ENCODE peak calls at places on chromosomes 7 and 10, in ten cellular contexts. One of them, this sample, is unnamed.

GRCh38 chr7:13115157-13115772 is 427.8 kb downstream of the ARL4A start:
- DNase-seq in NCI-H1694: no peak
- DNase-seq in amniotic epithelial cell: peak
- DNase-seq in IMR-90: peak
- DNase-seq in activated CD4-positive, CD25-positive, alpha-beta regulatory T cell: no peak
- DNase-seq in NCI-H82: peak
- DNase-seq in fibroblast of the conjunctiva: no peak
- DNase-seq in fibroblast of lung: peak
- DNase-seq in stimulated activated CD4-positive, alpha-beta T cell treated with anti-CD3 and anti-CD28 coated beads, Interleukin-2, amount 100 ng/mL, for 48 hours: no peak
- DNase-seq in dermis microvascular lymphatic vessel endothelial cell: peak
- DNase-seq in this sample: peak

GRCh38 chr10:70763567-70763966 is 21.6 kb downstream of the TBATA start:
- DNase-seq in NCI-H1694: no peak
- DNase-seq in amniotic epithelial cell: no peak
- DNase-seq in IMR-90: no peak
- DNase-seq in activated CD4-positive, CD25-positive, alpha-beta regulatory T cell: no peak
- DNase-seq in NCI-H82: no peak
- DNase-seq in fibroblast of the conjunctiva: no peak
- DNase-seq in fibroblast of lung: no peak
- DNase-seq in stimulated activated CD4-positive, alpha-beta T cell treated with anti-CD3 and anti-CD28 coated beads, Interleukin-2, amount 100 ng/mL, for 48 hours: no peak
- DNase-seq in dermis microvascular lymphatic vessel endothelial cell: no peak
- DNase-seq in this sample: no peak

GRCh38 chr7:1321411-1322239 is 89.0 kb downstream of the UNCX start:
- DNase-seq in NCI-H1694: no peak
- DNase-seq in amniotic epithelial cell: no peak
- DNase-seq in IMR-90: no peak
- DNase-seq in activated CD4-positive, CD25-positive, alpha-beta regulatory T cell: no peak
- DNase-seq in NCI-H82: no peak
- DNase-seq in fibroblast of the conjunctiva: no peak
- DNase-seq in fibroblast of lung: no peak
- DNase-seq in stimulated activated CD4-positive, alpha-beta T cell treated with anti-CD3 and anti-CD28 coated beads, Interleukin-2, amount 100 ng/mL, for 48 hours: no peak
- DNase-seq in dermis microvascular lymphatic vessel endothelial cell: no peak
- DNase-seq in this sample: no peak

GRCh38 chr7:116582164-116582732 is 57.4 kb downstream of the CAV1 start:
- DNase-seq in NCI-H1694: no peak
- DNase-seq in amniotic epithelial cell: peak
- DNase-seq in IMR-90: peak
- DNase-seq in activated CD4-positive, CD25-positive, alpha-beta regulatory T cell: no peak
- DNase-seq in NCI-H82: no peak
- DNase-seq in fibroblast of the conjunctiva: no peak
- DNase-seq in fibroblast of lung: peak
- DNase-seq in stimulated activated CD4-positive, alpha-beta T cell treated with anti-CD3 and anti-CD28 coated beads, Interleukin-2, amount 100 ng/mL, for 48 hours: no peak
- DNase-seq in dermis microvascular lymphatic vessel endothelial cell: peak
- DNase-seq in this sample: no peak

GRCh38 chr7:149197675-149198074 is 2.3 kb downstream of the ZNF282 start:
- DNase-seq in NCI-H1694: no peak
- DNase-seq in amniotic epithelial cell: no peak
- DNase-seq in IMR-90: no peak
- DNase-seq in activated CD4-positive, CD25-positive, alpha-beta regulatory T cell: no peak
- DNase-seq in NCI-H82: no peak
- DNase-seq in fibroblast of the conjunctiva: no peak
- DNase-seq in fibroblast of lung: no peak
- DNase-seq in stimulated activated CD4-positive, alpha-beta T cell treated with anti-CD3 and anti-CD28 coated beads, Interleukin-2, amount 100 ng/mL, for 48 hours: no peak
- DNase-seq in dermis microvascular lymphatic vessel endothelial cell: no peak
- DNase-seq in this sample: no peak

GRCh38 chr7:134343136-134343535 is 26.4 kb upstream of the SLC35B4 start:
- DNase-seq in NCI-H1694: no peak
- DNase-seq in amniotic epithelial cell: no peak
- DNase-seq in IMR-90: no peak
- DNase-seq in activated CD4-positive, CD25-positive, alpha-beta regulatory T cell: no peak
- DNase-seq in NCI-H82: no peak
- DNase-seq in fibroblast of the conjunctiva: no peak
- DNase-seq in fibroblast of lung: no peak
- DNase-seq in stimulated activated CD4-positive, alpha-beta T cell treated with anti-CD3 and anti-CD28 coated beads, Interleukin-2, amount 100 ng/mL, for 48 hours: no peak
- DNase-seq in dermis microvascular lymphatic vessel endothelial cell: no peak
- DNase-seq in this sample: no peak

GRCh38 chr10:45377321-45377720 is 3.3 kb downstream of the ALOX5 start:
- DNase-seq in NCI-H1694: no peak
- DNase-seq in amniotic epithelial cell: no peak
- DNase-seq in IMR-90: no peak
- DNase-seq in activated CD4-positive, CD25-positive, alpha-beta regulatory T cell: no peak
- DNase-seq in NCI-H82: no peak
- DNase-seq in fibroblast of the conjunctiva: no peak
- DNase-seq in fibroblast of lung: no peak
- DNase-seq in stimulated activated CD4-positive, alpha-beta T cell treated with anti-CD3 and anti-CD28 coated beads, Interleukin-2, amount 100 ng/mL, for 48 hours: no peak
- DNase-seq in dermis microvascular lymphatic vessel endothelial cell: no peak
- DNase-seq in this sample: no peak

GRCh38 chr7:100559127-100559526 is 14.6 kb downstream of the SAP25 start:
- DNase-seq in NCI-H1694: no peak
- DNase-seq in amniotic epithelial cell: no peak
- DNase-seq in IMR-90: no peak
- DNase-seq in activated CD4-positive, CD25-positive, alpha-beta regulatory T cell: no peak
- DNase-seq in NCI-H82: no peak
- DNase-seq in fibroblast of the conjunctiva: no peak
- DNase-seq in fibroblast of lung: no peak
- DNase-seq in stimulated activated CD4-positive, alpha-beta T cell treated with anti-CD3 and anti-CD28 coated beads, Interleukin-2, amount 100 ng/mL, for 48 hours: no peak
- DNase-seq in dermis microvascular lymphatic vessel endothelial cell: no peak
- DNase-seq in this sample: no peak

GRCh38 chr10:113319450-113319849 is 233.4 kb upstream of the HABP2 start:
- DNase-seq in NCI-H1694: no peak
- DNase-seq in amniotic epithelial cell: no peak
- DNase-seq in IMR-90: no peak
- DNase-seq in activated CD4-positive, CD25-positive, alpha-beta regulatory T cell: no peak
- DNase-seq in NCI-H82: no peak
- DNase-seq in fibroblast of the conjunctiva: no peak
- DNase-seq in fibroblast of lung: no peak
- DNase-seq in stimulated activated CD4-positive, alpha-beta T cell treated with anti-CD3 and anti-CD28 coated beads, Interleukin-2, amount 100 ng/mL, for 48 hours: no peak
- DNase-seq in dermis microvascular lymphatic vessel endothelial cell: no peak
- DNase-seq in this sample: no peak

GRCh38 chr7:1230411-1231213 is 2.1 kb upstream of the UNCX start:
- DNase-seq in NCI-H1694: no peak
- DNase-seq in amniotic epithelial cell: no peak
- DNase-seq in IMR-90: no peak
- DNase-seq in activated CD4-positive, CD25-positive, alpha-beta regulatory T cell: no peak
- DNase-seq in NCI-H82: no peak
- DNase-seq in fibroblast of the conjunctiva: no peak
- DNase-seq in fibroblast of lung: no peak
- DNase-seq in stimulated activated CD4-positive, alpha-beta T cell treated with anti-CD3 and anti-CD28 coated beads, Interleukin-2, amount 100 ng/mL, for 48 hours: no peak
- DNase-seq in dermis microvascular lymphatic vessel endothelial cell: no peak
- DNase-seq in this sample: no peak

GRCh38 chr10:73756183-73756582 is 12.0 kb downstream of the SEC24C start:
- DNase-seq in NCI-H1694: no peak
- DNase-seq in amniotic epithelial cell: no peak
- DNase-seq in IMR-90: no peak
- DNase-seq in activated CD4-positive, CD25-positive, alpha-beta regulatory T cell: no peak
- DNase-seq in NCI-H82: no peak
- DNase-seq in fibroblast of the conjunctiva: no peak
- DNase-seq in fibroblast of lung: no peak
- DNase-seq in stimulated activated CD4-positive, alpha-beta T cell treated with anti-CD3 and anti-CD28 coated beads, Interleukin-2, amount 100 ng/mL, for 48 hours: no peak
- DNase-seq in dermis microvascular lymphatic vessel endothelial cell: no peak
- DNase-seq in this sample: no peak

GRCh38 chr7:90648834-90649233 is 52.7 kb downstream of the CDK14 start:
- DNase-seq in NCI-H1694: no peak
- DNase-seq in amniotic epithelial cell: no peak
- DNase-seq in IMR-90: no peak
- DNase-seq in activated CD4-positive, CD25-positive, alpha-beta regulatory T cell: no peak
- DNase-seq in NCI-H82: no peak
- DNase-seq in fibroblast of the conjunctiva: no peak
- DNase-seq in fibroblast of lung: no peak
- DNase-seq in stimulated activated CD4-positive, alpha-beta T cell treated with anti-CD3 and anti-CD28 coated beads, Interleukin-2, amount 100 ng/mL, for 48 hours: no peak
- DNase-seq in dermis microvascular lymphatic vessel endothelial cell: no peak
- DNase-seq in this sample: no peak

GRCh38 chr10:11207276-11207809 is 189.7 kb downstream of the CELF2 start:
- DNase-seq in NCI-H1694: no peak
- DNase-seq in amniotic epithelial cell: no peak
- DNase-seq in IMR-90: no peak
- DNase-seq in activated CD4-positive, CD25-positive, alpha-beta regulatory T cell: no peak
- DNase-seq in NCI-H82: peak
- DNase-seq in fibroblast of the conjunctiva: no peak
- DNase-seq in fibroblast of lung: no peak
- DNase-seq in stimulated activated CD4-positive, alpha-beta T cell treated with anti-CD3 and anti-CD28 coated beads, Interleukin-2, amount 100 ng/mL, for 48 hours: no peak
- DNase-seq in dermis microvascular lymphatic vessel endothelial cell: no peak
- DNase-seq in this sample: no peak

GRCh38 chr7:92754756-92755581 is 81.4 kb downstream of the CDK6 start:
- DNase-seq in NCI-H1694: no peak
- DNase-seq in amniotic epithelial cell: no peak
- DNase-seq in IMR-90: no peak
- DNase-seq in activated CD4-positive, CD25-positive, alpha-beta regulatory T cell: no peak
- DNase-seq in NCI-H82: peak
- DNase-seq in fibroblast of the conjunctiva: no peak
- DNase-seq in fibroblast of lung: peak
- DNase-seq in stimulated activated CD4-positive, alpha-beta T cell treated with anti-CD3 and anti-CD28 coated beads, Interleukin-2, amount 100 ng/mL, for 48 hours: no peak
- DNase-seq in dermis microvascular lymphatic vessel endothelial cell: no peak
- DNase-seq in this sample: no peak

GRCh38 chr7:142939226-142939910 is at the start of gene LLCFC1:
- DNase-seq in NCI-H1694: no peak
- DNase-seq in amniotic epithelial cell: no peak
- DNase-seq in IMR-90: no peak
- DNase-seq in activated CD4-positive, CD25-positive, alpha-beta regulatory T cell: no peak
- DNase-seq in NCI-H82: peak
- DNase-seq in fibroblast of the conjunctiva: no peak
- DNase-seq in fibroblast of lung: no peak
- DNase-seq in stimulated activated CD4-positive, alpha-beta T cell treated with anti-CD3 and anti-CD28 coated beads, Interleukin-2, amount 100 ng/mL, for 48 hours: no peak
- DNase-seq in dermis microvascular lymphatic vessel endothelial cell: no peak
- DNase-seq in this sample: no peak

GRCh38 chr10:15791816-15792524 is 68.3 kb downstream of the MINDY3 start:
- DNase-seq in NCI-H1694: no peak
- DNase-seq in amniotic epithelial cell: peak
- DNase-seq in IMR-90: peak
- DNase-seq in activated CD4-positive, CD25-positive, alpha-beta regulatory T cell: no peak
- DNase-seq in NCI-H82: no peak
- DNase-seq in fibroblast of the conjunctiva: peak
- DNase-seq in fibroblast of lung: no peak
- DNase-seq in stimulated activated CD4-positive, alpha-beta T cell treated with anti-CD3 and anti-CD28 coated beads, Interleukin-2, amount 100 ng/mL, for 48 hours: no peak
- DNase-seq in dermis microvascular lymphatic vessel endothelial cell: no peak
- DNase-seq in this sample: no peak

GRCh38 chr10:79981673-79982485 is 33.0 kb upstream of the SFTPD start:
- DNase-seq in NCI-H1694: peak
- DNase-seq in amniotic epithelial cell: peak
- DNase-seq in IMR-90: peak
- DNase-seq in activated CD4-positive, CD25-positive, alpha-beta regulatory T cell: no peak
- DNase-seq in NCI-H82: peak
- DNase-seq in fibroblast of the conjunctiva: no peak
- DNase-seq in fibroblast of lung: peak
- DNase-seq in stimulated activated CD4-positive, alpha-beta T cell treated with anti-CD3 and anti-CD28 coated beads, Interleukin-2, amount 100 ng/mL, for 48 hours: peak
- DNase-seq in dermis microvascular lymphatic vessel endothelial cell: peak
- DNase-seq in this sample: no peak

GRCh38 chr10:15461353-15462108 is 90.4 kb upstream of the FAM171A1 start:
- DNase-seq in NCI-H1694: no peak
- DNase-seq in amniotic epithelial cell: no peak
- DNase-seq in IMR-90: peak
- DNase-seq in activated CD4-positive, CD25-positive, alpha-beta regulatory T cell: no peak
- DNase-seq in NCI-H82: peak
- DNase-seq in fibroblast of the conjunctiva: peak
- DNase-seq in fibroblast of lung: peak
- DNase-seq in stimulated activated CD4-positive, alpha-beta T cell treated with anti-CD3 and anti-CD28 coated beads, Interleukin-2, amount 100 ng/mL, for 48 hours: no peak
- DNase-seq in dermis microvascular lymphatic vessel endothelial cell: peak
- DNase-seq in this sample: no peak

GRCh38 chr10:130300608-130301025 is 164.4 kb downstream of the GLRX3 start:
- DNase-seq in NCI-H1694: no peak
- DNase-seq in amniotic epithelial cell: peak
- DNase-seq in IMR-90: no peak
- DNase-seq in activated CD4-positive, CD25-positive, alpha-beta regulatory T cell: peak
- DNase-seq in NCI-H82: peak
- DNase-seq in fibroblast of the conjunctiva: no peak
- DNase-seq in fibroblast of lung: no peak
- DNase-seq in stimulated activated CD4-positive, alpha-beta T cell treated with anti-CD3 and anti-CD28 coated beads, Interleukin-2, amount 100 ng/mL, for 48 hours: no peak
- DNase-seq in dermis microvascular lymphatic vessel endothelial cell: peak
- DNase-seq in this sample: no peak

GRCh38 chr10:129859536-129859935 is 104.5 kb downstream of the EBF3 start:
- DNase-seq in NCI-H1694: no peak
- DNase-seq in amniotic epithelial cell: no peak
- DNase-seq in IMR-90: no peak
- DNase-seq in activated CD4-positive, CD25-positive, alpha-beta regulatory T cell: no peak
- DNase-seq in NCI-H82: no peak
- DNase-seq in fibroblast of the conjunctiva: no peak
- DNase-seq in fibroblast of lung: no peak
- DNase-seq in stimulated activated CD4-positive, alpha-beta T cell treated with anti-CD3 and anti-CD28 coated beads, Interleukin-2, amount 100 ng/mL, for 48 hours: no peak
- DNase-seq in dermis microvascular lymphatic vessel endothelial cell: no peak
- DNase-seq in this sample: no peak

GRCh38 chr10:30417301-30417700 is 16.7 kb upstream of the MAP3K8 start:
- DNase-seq in NCI-H1694: peak
- DNase-seq in amniotic epithelial cell: no peak
- DNase-seq in IMR-90: no peak
- DNase-seq in activated CD4-positive, CD25-positive, alpha-beta regulatory T cell: no peak
- DNase-seq in NCI-H82: peak
- DNase-seq in fibroblast of the conjunctiva: no peak
- DNase-seq in fibroblast of lung: no peak
- DNase-seq in stimulated activated CD4-positive, alpha-beta T cell treated with anti-CD3 and anti-CD28 coated beads, Interleukin-2, amount 100 ng/mL, for 48 hours: no peak
- DNase-seq in dermis microvascular lymphatic vessel endothelial cell: no peak
- DNase-seq in this sample: no peak

GRCh38 chr7:65812281-65812680 is 60.6 kb upstream of the VKORC1L1 start:
- DNase-seq in NCI-H1694: no peak
- DNase-seq in amniotic epithelial cell: peak
- DNase-seq in IMR-90: peak
- DNase-seq in activated CD4-positive, CD25-positive, alpha-beta regulatory T cell: no peak
- DNase-seq in NCI-H82: no peak
- DNase-seq in fibroblast of the conjunctiva: no peak
- DNase-seq in fibroblast of lung: peak
- DNase-seq in stimulated activated CD4-positive, alpha-beta T cell treated with anti-CD3 and anti-CD28 coated beads, Interleukin-2, amount 100 ng/mL, for 48 hours: no peak
- DNase-seq in dermis microvascular lymphatic vessel endothelial cell: no peak
- DNase-seq in this sample: no peak

GRCh38 chr7:148807451-148807850 is 76.6 kb downstream of the EZH2 start:
- DNase-seq in NCI-H1694: peak
- DNase-seq in amniotic epithelial cell: no peak
- DNase-seq in IMR-90: no peak
- DNase-seq in activated CD4-positive, CD25-positive, alpha-beta regulatory T cell: no peak
- DNase-seq in NCI-H82: peak
- DNase-seq in fibroblast of the conjunctiva: no peak
- DNase-seq in fibroblast of lung: no peak
- DNase-seq in stimulated activated CD4-positive, alpha-beta T cell treated with anti-CD3 and anti-CD28 coated beads, Interleukin-2, amount 100 ng/mL, for 48 hours: no peak
- DNase-seq in dermis microvascular lymphatic vessel endothelial cell: no peak
- DNase-seq in this sample: no peak

GRCh38 chr7:73984481-73985205 is 43.3 kb upstream of the ELN start:
- DNase-seq in NCI-H1694: no peak
- DNase-seq in amniotic epithelial cell: no peak
- DNase-seq in IMR-90: no peak
- DNase-seq in activated CD4-positive, CD25-positive, alpha-beta regulatory T cell: no peak
- DNase-seq in NCI-H82: no peak
- DNase-seq in fibroblast of the conjunctiva: no peak
- DNase-seq in fibroblast of lung: no peak
- DNase-seq in stimulated activated CD4-positive, alpha-beta T cell treated with anti-CD3 and anti-CD28 coated beads, Interleukin-2, amount 100 ng/mL, for 48 hours: no peak
- DNase-seq in dermis microvascular lymphatic vessel endothelial cell: no peak
- DNase-seq in this sample: no peak

GRCh38 chr10:43683451-43684197 is 34.9 kb upstream of the ZNF32 start:
- DNase-seq in NCI-H1694: peak
- DNase-seq in amniotic epithelial cell: peak
- DNase-seq in IMR-90: peak
- DNase-seq in activated CD4-positive, CD25-positive, alpha-beta regulatory T cell: no peak
- DNase-seq in NCI-H82: peak
- DNase-seq in fibroblast of the conjunctiva: no peak
- DNase-seq in fibroblast of lung: peak
- DNase-seq in stimulated activated CD4-positive, alpha-beta T cell treated with anti-CD3 and anti-CD28 coated beads, Interleukin-2, amount 100 ng/mL, for 48 hours: peak
- DNase-seq in dermis microvascular lymphatic vessel endothelial cell: peak
- DNase-seq in this sample: no peak

GRCh38 chr7:133320887-133321286 is 68.0 kb downstream of the EXOC4 start:
- DNase-seq in NCI-H1694: no peak
- DNase-seq in amniotic epithelial cell: no peak
- DNase-seq in IMR-90: no peak
- DNase-seq in activated CD4-positive, CD25-positive, alpha-beta regulatory T cell: no peak
- DNase-seq in NCI-H82: peak
- DNase-seq in fibroblast of the conjunctiva: no peak
- DNase-seq in fibroblast of lung: no peak
- DNase-seq in stimulated activated CD4-positive, alpha-beta T cell treated with anti-CD3 and anti-CD28 coated beads, Interleukin-2, amount 100 ng/mL, for 48 hours: no peak
- DNase-seq in dermis microvascular lymphatic vessel endothelial cell: no peak
- DNase-seq in this sample: no peak

GRCh38 chr7:155202106-155202871 is 95.4 kb upstream of the INSIG1 start:
- DNase-seq in NCI-H1694: no peak
- DNase-seq in amniotic epithelial cell: no peak
- DNase-seq in IMR-90: no peak
- DNase-seq in activated CD4-positive, CD25-positive, alpha-beta regulatory T cell: no peak
- DNase-seq in NCI-H82: no peak
- DNase-seq in fibroblast of the conjunctiva: no peak
- DNase-seq in fibroblast of lung: no peak
- DNase-seq in stimulated activated CD4-positive, alpha-beta T cell treated with anti-CD3 and anti-CD28 coated beads, Interleukin-2, amount 100 ng/mL, for 48 hours: no peak
- DNase-seq in dermis microvascular lymphatic vessel endothelial cell: no peak
- DNase-seq in this sample: no peak

GRCh38 chr7:75689246-75690099 is 49.3 kb downstream of the HIP1 start:
- DNase-seq in NCI-H1694: no peak
- DNase-seq in amniotic epithelial cell: no peak
- DNase-seq in IMR-90: no peak
- DNase-seq in activated CD4-positive, CD25-positive, alpha-beta regulatory T cell: no peak
- DNase-seq in NCI-H82: peak
- DNase-seq in fibroblast of the conjunctiva: no peak
- DNase-seq in fibroblast of lung: no peak
- DNase-seq in stimulated activated CD4-positive, alpha-beta T cell treated with anti-CD3 and anti-CD28 coated beads, Interleukin-2, amount 100 ng/mL, for 48 hours: no peak
- DNase-seq in dermis microvascular lymphatic vessel endothelial cell: no peak
- DNase-seq in this sample: no peak

This sample was measured in retinal pigment epithelial cell.